ENCODE peak calls at places on chromosomes 13 and 19, in four cellular contexts. One of them, this sample, is unnamed.

GRCh38 chr13:101751488-101751887 is 299.0 kb downstream of the ITGBL1 start:
- DNase-seq in GM12878: no peak
- DNase-seq in GM12891: no peak
- DNase-seq in H1: no peak
- DNase-seq in this sample: no peak

GRCh38 chr19:18506101-18506534 is 15.8 kb downstream of the ELL start:
- DNase-seq in H1: no peak
- DNase-seq in GM12891: no peak
- DNase-seq in GM12878: no peak
- DNase-seq in this sample: no peak

GRCh38 chr19:10625762-10626138 is 397 bp downstream of the SLC44A2 start:
- DNase-seq in GM12878: no peak
- DNase-seq in GM12891: no peak
- DNase-seq in H1: no peak
- DNase-seq in this sample: no peak

GRCh38 chr13:31282741-31283455 is 83.1 kb downstream of the B3GLCT start:
- DNase-seq in H1: no peak
- DNase-seq in GM12891: no peak
- DNase-seq in GM12878: no peak
- DNase-seq in this sample: no peak

GRCh38 chr13:45231722-45232121 is 30.9 kb upstream of the KCTD4 start:
- DNase-seq in GM12891: peak
- DNase-seq in H1: no peak
- DNase-seq in GM12878: no peak
- DNase-seq in this sample: no peak

GRCh38 chr19:45152504-45153338 is 8.1 kb downstream of the NKPD1 start:
- DNase-seq in GM12891: peak
- DNase-seq in H1: no peak
- DNase-seq in GM12878: no peak
- DNase-seq in this sample: peak

GRCh38 chr13:21039097-21039800 is 22.1 kb downstream of the LATS2 start:
- DNase-seq in GM12878: no peak
- DNase-seq in H1: no peak
- DNase-seq in GM12891: no peak
- DNase-seq in this sample: no peak

GRCh38 chr19:2016041-2016807 is 710 bp upstream of the BTBD2 start:
- DNase-seq in H1: no peak
- DNase-seq in GM12891: peak
- DNase-seq in GM12878: peak
- DNase-seq in this sample: peak

GRCh38 chr19:1130801-1131717 is 27.3 kb downstream of the GPX4 start:
- DNase-seq in H1: no peak
- DNase-seq in GM12891: no peak
- DNase-seq in GM12878: no peak
- DNase-seq in this sample: no peak

GRCh38 chr13:42064259-42064658 is 15.8 kb downstream of the DGKH start:
- DNase-seq in GM12878: no peak
- DNase-seq in GM12891: no peak
- DNase-seq in H1: no peak
- DNase-seq in this sample: no peak

GRCh38 chr13:19766637-19767036 is 16.1 kb downstream of the PSPC1 start:
- DNase-seq in H1: no peak
- DNase-seq in GM12891: no peak
- DNase-seq in GM12878: no peak
- DNase-seq in this sample: no peak

GRCh38 chr13:31207630-31208549 is 8.1 kb downstream of the B3GLCT start:
- DNase-seq in GM12878: no peak
- DNase-seq in H1: no peak
- DNase-seq in GM12891: no peak
- DNase-seq in this sample: no peak

GRCh38 chr19:10690351-10690781 is 10.9 kb upstream of the QTRT1 start:
- DNase-seq in H1: no peak
- DNase-seq in GM12878: no peak
- DNase-seq in GM12891: no peak
- DNase-seq in this sample: no peak

GRCh38 chr13:62879071-62879470 is 1463.4 kb upstream of the PCDH20 start:
- DNase-seq in GM12878: no peak
- DNase-seq in GM12891: no peak
- DNase-seq in H1: no peak
- DNase-seq in this sample: no peak

GRCh38 chr13:24923305-24923640 is 159.3 kb downstream of the RNF17 start:
- DNase-seq in GM12878: peak
- DNase-seq in H1: no peak
- DNase-seq in GM12891: peak
- DNase-seq in this sample: peak
- TF ChIP-seq TAF1 in GM12878: no peak
- TF ChIP-seq TAF1 in H1: no peak
- TF ChIP-seq TAF1 in GM12891: peak
- TF ChIP-seq TAF1 in this sample: no peak

GRCh38 chr19:36483653-36484052 is 5.7 kb downstream of the ZNF566 start:
- DNase-seq in GM12878: no peak
- DNase-seq in H1: no peak
- DNase-seq in GM12891: no peak
- DNase-seq in this sample: no peak

GRCh38 chr19:36489920-36490415 is 607 bp upstream of the ZNF566 start:
- DNase-seq in GM12878: peak
- DNase-seq in H1: peak
- DNase-seq in GM12891: peak
- DNase-seq in this sample: peak

GRCh38 chr19:36488816-36489138 is 584 bp downstream of the ZNF566 start:
- DNase-seq in GM12878: no peak
- DNase-seq in H1: no peak
- DNase-seq in GM12891: no peak
- DNase-seq in this sample: peak

GRCh38 chr19:36488118-36488815 is 1.1 kb downstream of the ZNF566 start:
- DNase-seq in GM12878: no peak
- DNase-seq in GM12891: no peak
- DNase-seq in H1: no peak
- DNase-seq in this sample: no peak

GRCh38 chr19:36489139-36489919 is at the start of gene ZNF566:
- DNase-seq in H1: peak
- DNase-seq in GM12891: peak
- DNase-seq in GM12878: peak
- DNase-seq in this sample: peak
- TF ChIP-seq POLR2A in H1: peak
- TF ChIP-seq POLR2A in GM12891: peak
- TF ChIP-seq POLR2A in GM12878: peak
- TF ChIP-seq POLR2A in this sample: peak

GRCh38 chr19:38543807-38544568 is 73.8 kb downstream of the MAP4K1 start:
- DNase-seq in GM12891: peak
- DNase-seq in GM12878: peak
- DNase-seq in H1: no peak
- DNase-seq in this sample: no peak
- TF ChIP-seq POLR2AphosphoS5 in GM12891: no peak
- TF ChIP-seq POLR2AphosphoS5 in GM12878: no peak
- TF ChIP-seq POLR2AphosphoS5 in H1: no peak
- TF ChIP-seq POLR2AphosphoS5 in this sample: no peak

DNA sequence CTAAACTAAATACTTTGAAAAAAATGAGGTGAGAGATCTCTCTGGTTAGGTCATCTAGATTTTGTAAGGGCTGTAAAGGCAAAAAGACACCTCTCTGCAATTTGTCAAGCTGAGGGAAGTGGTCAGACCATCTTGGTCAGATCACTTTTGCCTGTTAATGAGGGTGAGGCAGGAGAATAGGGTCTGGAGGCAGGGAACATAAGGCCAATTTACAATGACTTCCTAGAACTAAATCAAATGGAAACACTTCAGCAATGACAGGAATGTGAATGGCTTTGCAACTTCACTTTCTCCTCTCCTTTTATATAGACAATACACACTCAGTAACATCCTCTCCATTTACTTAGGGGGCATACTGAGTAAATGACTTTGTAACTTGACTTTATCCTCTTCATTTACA is 1653.4 kb downstream of the SLITRK5 start:
- DNase-seq in H1: peak
- DNase-seq in GM12878: no peak
- DNase-seq in GM12891: no peak
- DNase-seq in this sample: no peak
- TF ChIP-seq TAF1 in H1: no peak
- TF ChIP-seq TAF1 in GM12878: no peak
- TF ChIP-seq TAF1 in GM12891: no peak
- TF ChIP-seq TAF1 in this sample: no peak

GRCh38 chr19:55474269-55475265 is 1.9 kb upstream of the ZNF628 start:
- DNase-seq in H1: no peak
- DNase-seq in GM12878: no peak
- DNase-seq in GM12891: no peak
- DNase-seq in this sample: no peak

GRCh38 chr19:55473613-55474012 is 2.8 kb upstream of the ZNF628 start:
- DNase-seq in GM12878: no peak
- DNase-seq in H1: no peak
- DNase-seq in GM12891: no peak
- DNase-seq in this sample: no peak

GRCh38 chr19:55478364-55478763 is 1.9 kb downstream of the ZNF628 start:
- DNase-seq in H1: no peak
- DNase-seq in GM12891: no peak
- DNase-seq in GM12878: no peak
- DNase-seq in this sample: no peak

GRCh38 chr19:55477905-55478304 is 1.5 kb downstream of the ZNF628 start:
- DNase-seq in GM12878: no peak
- DNase-seq in H1: no peak
- DNase-seq in GM12891: no peak
- DNase-seq in this sample: no peak

DNA sequence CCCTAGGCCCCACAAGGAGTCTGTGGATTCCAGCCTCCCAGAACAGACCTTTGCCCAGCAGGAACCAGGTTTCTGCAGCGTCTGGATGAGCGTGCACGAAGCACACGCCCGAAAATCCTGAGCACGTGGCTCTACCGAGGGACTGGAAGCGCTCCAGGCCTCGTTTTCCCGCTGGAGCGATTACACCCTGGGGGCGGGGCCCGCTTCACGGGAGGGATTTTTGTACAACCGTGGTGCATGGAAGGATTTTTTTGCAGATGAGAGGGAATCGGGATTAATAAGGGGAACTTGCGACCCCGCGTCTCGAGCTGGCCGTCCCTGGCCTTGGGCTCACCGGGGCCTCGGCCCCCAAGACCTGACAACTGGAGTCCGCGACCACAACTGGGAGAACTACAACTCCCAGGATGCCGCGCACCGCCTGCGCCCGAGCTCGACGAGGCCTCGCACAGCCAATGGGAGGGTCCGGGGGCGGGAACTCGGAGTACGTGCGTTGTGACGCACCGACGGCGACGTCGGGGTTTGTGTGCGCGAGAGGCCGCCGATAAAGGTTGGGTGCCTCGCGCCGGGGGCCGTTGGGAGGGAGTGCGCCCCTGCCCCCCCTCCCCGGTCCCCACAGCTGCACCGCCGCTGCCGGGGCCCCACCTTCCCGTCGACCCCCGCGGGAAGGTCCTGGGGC is at the start of gene ZNF628:
- DNase-seq in GM12891: peak
- DNase-seq in H1: peak
- DNase-seq in GM12878: peak
- DNase-seq in this sample: peak
- TF ChIP-seq POLR2A in GM12891: peak
- TF ChIP-seq POLR2A in H1: peak
- TF ChIP-seq POLR2A in GM12878: peak
- TF ChIP-seq POLR2A in this sample: peak

DNA sequence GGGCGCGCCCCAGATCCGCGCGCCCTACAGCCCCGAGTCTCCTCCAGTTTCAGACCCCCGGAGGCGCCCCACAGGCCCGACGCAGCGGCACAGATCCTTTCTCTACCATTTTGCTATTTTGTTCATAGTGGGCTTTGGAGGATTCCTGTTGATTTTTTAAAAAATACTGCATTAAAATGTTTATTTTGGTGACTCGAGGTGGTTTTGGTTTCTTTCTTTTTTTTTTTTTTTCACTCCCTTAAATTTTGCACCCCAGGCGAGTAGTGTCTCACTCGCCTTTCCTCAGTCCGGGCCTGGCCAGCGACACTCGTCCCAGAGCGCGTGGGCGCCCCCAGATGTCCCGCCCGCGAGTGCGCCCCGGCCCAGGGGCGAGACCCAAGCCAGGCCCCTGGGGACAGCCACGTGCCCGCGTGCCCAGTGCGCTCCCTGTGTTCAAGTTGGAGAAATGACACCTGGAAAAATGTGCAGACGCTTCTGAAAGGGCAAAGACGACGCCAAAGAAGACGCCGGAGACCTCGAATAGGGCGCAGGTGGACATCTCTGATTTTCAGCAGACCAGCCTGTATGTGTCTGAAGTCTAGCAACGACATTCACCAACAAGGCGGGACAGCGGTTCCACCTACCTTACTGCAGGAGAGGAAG is 478 bp upstream of the INSR start:
- DNase-seq in H1: no peak
- DNase-seq in GM12891: peak
- DNase-seq in GM12878: no peak
- DNase-seq in this sample: peak
- TF ChIP-seq POLR2AphosphoS5 in H1: no peak
- TF ChIP-seq POLR2AphosphoS5 in GM12891: no peak
- TF ChIP-seq POLR2AphosphoS5 in GM12878: peak
- TF ChIP-seq POLR2AphosphoS5 in this sample: no peak

This sample was measured in GM12892.